ENCODE peak calls at places on chromosomes 16 and 17, in five cellular contexts. One of them, this sample, is unnamed.

GRCh38 chr16:57185446-57185944 is 344 bp downstream of the PSME3IP1 start:
- DNase-seq in RPMI7951: peak; percentile 77
- DNase-seq in GM12864: no peak
- DNase-seq in activated gamma-delta T cell treated with Interleukin-2 at 50 U/mL for 16 hours: no peak
- DNase-seq in CD8-positive, alpha-beta T cell: peak; percentile 9
- DNase-seq in this sample: no peak

GRCh38 chr16:55668337-55669281 is 12.8 kb downstream of the SLC6A2 start:
- DNase-seq in RPMI7951: peak; percentile 88
- DNase-seq in GM12864: no peak
- DNase-seq in activated gamma-delta T cell treated with Interleukin-2 at 50 U/mL for 16 hours: no peak
- DNase-seq in CD8-positive, alpha-beta T cell: no peak
- DNase-seq in this sample: no peak

GRCh38 chr17:82330322-82331239 is 3.0 kb downstream of the SECTM1 start:
- DNase-seq in RPMI7951: peak; percentile 85
- DNase-seq in GM12864: no peak
- DNase-seq in activated gamma-delta T cell treated with Interleukin-2 at 50 U/mL for 16 hours: no peak
- DNase-seq in CD8-positive, alpha-beta T cell: no peak
- DNase-seq in this sample: no peak

GRCh38 chr17:29005936-29006438 is at the start of gene SEZ6:
- DNase-seq in RPMI7951: peak; percentile 61
- DNase-seq in GM12864: no peak
- DNase-seq in activated gamma-delta T cell treated with Interleukin-2 at 50 U/mL for 16 hours: peak; percentile 49
- DNase-seq in CD8-positive, alpha-beta T cell: no peak
- DNase-seq in this sample: no peak

GRCh38 chr17:39676198-39676819 is 8.1 kb downstream of the PNMT start:
- DNase-seq in RPMI7951: no peak
- DNase-seq in GM12864: peak; percentile 22
- DNase-seq in activated gamma-delta T cell treated with Interleukin-2 at 50 U/mL for 16 hours: peak; percentile 51
- DNase-seq in CD8-positive, alpha-beta T cell: peak; percentile 24
- DNase-seq in this sample: no peak

GRCh38 chr16:71746442-71747046 is 22.0 kb upstream of the PHLPP2 start:
- DNase-seq in RPMI7951: peak; percentile 43
- DNase-seq in GM12864: peak; percentile 22
- DNase-seq in activated gamma-delta T cell treated with Interleukin-2 at 50 U/mL for 16 hours: peak; percentile 10
- DNase-seq in CD8-positive, alpha-beta T cell: no peak
- DNase-seq in this sample: peak; percentile 26

GRCh38 chr16:86952769-86953168 is 364.4 kb downstream of the C16orf95 start:
- DNase-seq in RPMI7951: peak; percentile 70
- DNase-seq in GM12864: no peak
- DNase-seq in activated gamma-delta T cell treated with Interleukin-2 at 50 U/mL for 16 hours: no peak
- DNase-seq in CD8-positive, alpha-beta T cell: no peak
- DNase-seq in this sample: no peak

GRCh38 chr17:596287-596686 is 118.4 kb downstream of the VPS53 start:
- DNase-seq in RPMI7951: no peak
- DNase-seq in GM12864: no peak
- DNase-seq in activated gamma-delta T cell treated with Interleukin-2 at 50 U/mL for 16 hours: no peak
- DNase-seq in CD8-positive, alpha-beta T cell: no peak
- DNase-seq in this sample: no peak

GRCh38 chr17:39979865-39980401 is 674 bp upstream of the PSMD3 start:
- DNase-seq in RPMI7951: peak; percentile 40
- DNase-seq in GM12864: no peak
- DNase-seq in activated gamma-delta T cell treated with Interleukin-2 at 50 U/mL for 16 hours: peak; percentile 6
- DNase-seq in CD8-positive, alpha-beta T cell: no peak
- DNase-seq in this sample: no peak

GRCh38 chr17:48724241-48725004 is 1.4 kb downstream of the PRAC2 start:
- DNase-seq in RPMI7951: peak; percentile 69
- DNase-seq in GM12864: peak; percentile 8
- DNase-seq in activated gamma-delta T cell treated with Interleukin-2 at 50 U/mL for 16 hours: peak; percentile 73
- DNase-seq in CD8-positive, alpha-beta T cell: peak; percentile 56
- DNase-seq in this sample: no peak

GRCh38 chr16:75227361-75228142 is 8.8 kb downstream of the CTRB1 start:
- DNase-seq in RPMI7951: no peak
- DNase-seq in GM12864: no peak
- DNase-seq in activated gamma-delta T cell treated with Interleukin-2 at 50 U/mL for 16 hours: no peak
- DNase-seq in CD8-positive, alpha-beta T cell: no peak
- DNase-seq in this sample: no peak